ENCODE peak calls at places on chromosomes 5 and 9, in eight cellular contexts. One of them, this sample, is unnamed. For H3K4me1, the result is how much of the 10 kb centered on the place peaks cover.

GRCh38 chr5:89073045-89073444 is 190.1 kb upstream of the MEF2C start:
- DNase-seq in osteoblast: no peak
- DNase-seq in keratinocyte: no peak
- DNase-seq in H9: no peak
- DNase-seq in PC-9: no peak
- DNase-seq in HepG2: no peak
- DNase-seq in neural progenitor cell: no peak
- DNase-seq in endothelial cell of umbilical vein: peak
- DNase-seq in this sample: no peak

GRCh38 chr5:32707394-32707997 is 3.6 kb upstream of the NPR3 start:
- DNase-seq in osteoblast: peak
- DNase-seq in keratinocyte: no peak
- DNase-seq in H9: no peak
- DNase-seq in PC-9: peak
- DNase-seq in HepG2: peak
- DNase-seq in neural progenitor cell: peak
- DNase-seq in endothelial cell of umbilical vein: peak
- DNase-seq in this sample: peak

GRCh38 chr5:62732677-62733121 is 154.1 kb downstream of the LRRC70 start:
- DNase-seq in osteoblast: no peak
- DNase-seq in keratinocyte: no peak
- DNase-seq in H9: no peak
- DNase-seq in PC-9: no peak
- DNase-seq in HepG2: no peak
- DNase-seq in neural progenitor cell: no peak
- DNase-seq in endothelial cell of umbilical vein: no peak
- DNase-seq in this sample: no peak

GRCh38 chr9:2506310-2506709 is 115.3 kb upstream of the VLDLR start:
- DNase-seq in osteoblast: no peak
- DNase-seq in keratinocyte: no peak
- DNase-seq in H9: no peak
- DNase-seq in PC-9: no peak
- DNase-seq in HepG2: no peak
- DNase-seq in neural progenitor cell: no peak
- DNase-seq in endothelial cell of umbilical vein: no peak
- DNase-seq in this sample: no peak

GRCh38 chr5:10452768-10453331 is 11.2 kb downstream of the ROPN1L start:
- DNase-seq in osteoblast: peak
- DNase-seq in keratinocyte: peak
- DNase-seq in H9: peak
- DNase-seq in PC-9: peak
- DNase-seq in HepG2: peak
- DNase-seq in neural progenitor cell: peak
- DNase-seq in endothelial cell of umbilical vein: peak
- DNase-seq in this sample: peak

GRCh38 chr5:62587737-62588136 is 9.1 kb downstream of the LRRC70 start:
- DNase-seq in osteoblast: no peak
- DNase-seq in keratinocyte: no peak
- DNase-seq in H9: no peak
- DNase-seq in PC-9: no peak
- DNase-seq in HepG2: peak
- DNase-seq in neural progenitor cell: no peak
- DNase-seq in endothelial cell of umbilical vein: no peak
- DNase-seq in this sample: no peak

GRCh38 chr5:766666-767431 is 17.7 kb downstream of the ZDHHC11B start:
- DNase-seq in osteoblast: no peak
- DNase-seq in keratinocyte: no peak
- DNase-seq in H9: peak
- DNase-seq in PC-9: no peak
- DNase-seq in HepG2: no peak
- DNase-seq in neural progenitor cell: no peak
- DNase-seq in endothelial cell of umbilical vein: no peak
- DNase-seq in this sample: no peak

GRCh38 chr5:68450245-68450852 is 234.8 kb downstream of the PIK3R1 start:
- DNase-seq in osteoblast: no peak
- DNase-seq in keratinocyte: no peak
- DNase-seq in H9: no peak
- DNase-seq in PC-9: peak
- DNase-seq in HepG2: no peak
- DNase-seq in neural progenitor cell: no peak
- DNase-seq in endothelial cell of umbilical vein: no peak
- DNase-seq in this sample: peak

GRCh38 chr5:55104966-55105701 is 2.7 kb downstream of the GZMA start:
- DNase-seq in osteoblast: no peak
- DNase-seq in keratinocyte: no peak
- DNase-seq in H9: no peak
- DNase-seq in PC-9: no peak
- DNase-seq in HepG2: no peak
- DNase-seq in neural progenitor cell: no peak
- DNase-seq in endothelial cell of umbilical vein: no peak
- DNase-seq in this sample: no peak

GRCh38 chr9:75200892-75201470 is 112.7 kb downstream of the OSTF1 start:
- DNase-seq in osteoblast: no peak
- DNase-seq in keratinocyte: no peak
- DNase-seq in H9: no peak
- DNase-seq in PC-9: peak
- DNase-seq in HepG2: peak
- DNase-seq in neural progenitor cell: peak
- DNase-seq in endothelial cell of umbilical vein: peak
- DNase-seq in this sample: peak

GRCh38 chr5:90022711-90023053 is 386.9 kb downstream of the CETN3 start:
- DNase-seq in osteoblast: no peak
- DNase-seq in keratinocyte: no peak
- DNase-seq in H9: no peak
- DNase-seq in PC-9: no peak
- DNase-seq in HepG2: no peak
- DNase-seq in neural progenitor cell: no peak
- DNase-seq in endothelial cell of umbilical vein: no peak
- DNase-seq in this sample: no peak

GRCh38 chr5:173753307-173754168 is 134.6 kb upstream of the CPEB4 start:
- DNase-seq in osteoblast: no peak
- DNase-seq in keratinocyte: no peak
- DNase-seq in H9: peak
- DNase-seq in PC-9: peak
- DNase-seq in HepG2: peak
- DNase-seq in neural progenitor cell: peak
- DNase-seq in endothelial cell of umbilical vein: no peak
- DNase-seq in this sample: peak

GRCh38 chr9:17905356-17906203 is 326.7 kb downstream of the SH3GL2 start:
- DNase-seq in osteoblast: peak
- DNase-seq in keratinocyte: no peak
- DNase-seq in H9: peak
- DNase-seq in PC-9: no peak
- DNase-seq in HepG2: no peak
- DNase-seq in neural progenitor cell: peak
- DNase-seq in endothelial cell of umbilical vein: no peak
- DNase-seq in this sample: no peak

GRCh38 chr9:95284152-95284551 is 33.4 kb downstream of the FANCC start:
- DNase-seq in osteoblast: peak
- DNase-seq in keratinocyte: no peak
- DNase-seq in H9: no peak
- DNase-seq in PC-9: no peak
- DNase-seq in HepG2: no peak
- DNase-seq in neural progenitor cell: no peak
- DNase-seq in endothelial cell of umbilical vein: no peak
- DNase-seq in this sample: peak

GRCh38 chr9:14373319-14373632 is 59.3 kb upstream of the NFIB start:
- DNase-seq in osteoblast: peak
- DNase-seq in keratinocyte: no peak
- DNase-seq in H9: no peak
- DNase-seq in PC-9: no peak
- DNase-seq in HepG2: no peak
- DNase-seq in neural progenitor cell: no peak
- DNase-seq in endothelial cell of umbilical vein: no peak
- DNase-seq in this sample: peak

GRCh38 chr9:106717686-106718085 is 145.3 kb upstream of the ZNF462 start:
- DNase-seq in osteoblast: peak
- DNase-seq in keratinocyte: peak
- DNase-seq in H9: no peak
- DNase-seq in PC-9: peak
- DNase-seq in HepG2: no peak
- DNase-seq in neural progenitor cell: no peak
- DNase-seq in endothelial cell of umbilical vein: peak
- DNase-seq in this sample: peak

GRCh38 chr5:147693238-147693637 is 89.3 kb downstream of the JAKMIP2 start:
- DNase-seq in osteoblast: no peak
- DNase-seq in keratinocyte: no peak
- DNase-seq in H9: no peak
- DNase-seq in PC-9: no peak
- DNase-seq in HepG2: no peak
- DNase-seq in neural progenitor cell: no peak
- DNase-seq in endothelial cell of umbilical vein: no peak
- DNase-seq in this sample: no peak

GRCh38 chr9:72457366-72457765 is 64.0 kb upstream of the TMC1 start:
- DNase-seq in osteoblast: no peak
- DNase-seq in keratinocyte: no peak
- DNase-seq in H9: no peak
- DNase-seq in PC-9: no peak
- DNase-seq in HepG2: no peak
- DNase-seq in neural progenitor cell: no peak
- DNase-seq in endothelial cell of umbilical vein: no peak
- DNase-seq in this sample: no peak

GRCh38 chr5:152271420-152271819 is 133.7 kb downstream of the NMUR2 start:
- DNase-seq in osteoblast: no peak
- DNase-seq in keratinocyte: no peak
- DNase-seq in H9: peak
- DNase-seq in PC-9: no peak
- DNase-seq in HepG2: peak
- DNase-seq in neural progenitor cell: peak
- DNase-seq in endothelial cell of umbilical vein: no peak
- DNase-seq in this sample: no peak

GRCh38 chr9:90836396-90837080 is 34.9 kb downstream of the SYK start:
- DNase-seq in osteoblast: no peak
- DNase-seq in keratinocyte: no peak
- DNase-seq in H9: no peak
- DNase-seq in PC-9: no peak
- DNase-seq in HepG2: no peak
- DNase-seq in neural progenitor cell: no peak
- DNase-seq in endothelial cell of umbilical vein: no peak
- DNase-seq in this sample: no peak

GRCh38 chr5:64509798-64510197 is 4.0 kb downstream of the RGS7BP start:
- DNase-seq in osteoblast: no peak
- DNase-seq in keratinocyte: no peak
- DNase-seq in H9: no peak
- DNase-seq in PC-9: no peak
- DNase-seq in HepG2: no peak
- DNase-seq in neural progenitor cell: no peak
- DNase-seq in endothelial cell of umbilical vein: peak
- DNase-seq in this sample: no peak

GRCh38 chr5:64502181-64502580 is 3.6 kb upstream of the RGS7BP start:
- DNase-seq in osteoblast: no peak
- DNase-seq in keratinocyte: no peak
- DNase-seq in H9: no peak
- DNase-seq in PC-9: no peak
- DNase-seq in HepG2: no peak
- DNase-seq in neural progenitor cell: no peak
- DNase-seq in endothelial cell of umbilical vein: peak
- DNase-seq in this sample: no peak

GRCh38 chr5:64506567-64507321 is 929 bp downstream of the RGS7BP start:
- DNase-seq in osteoblast: no peak
- DNase-seq in keratinocyte: no peak
- DNase-seq in H9: peak
- DNase-seq in PC-9: no peak
- DNase-seq in HepG2: no peak
- DNase-seq in neural progenitor cell: peak
- DNase-seq in endothelial cell of umbilical vein: no peak
- DNase-seq in this sample: no peak

GRCh38 chr5:64505769-64506566 is at the start of gene RGS7BP:
- DNase-seq in osteoblast: peak
- DNase-seq in keratinocyte: no peak
- DNase-seq in H9: peak
- DNase-seq in PC-9: no peak
- DNase-seq in HepG2: no peak
- DNase-seq in neural progenitor cell: peak
- DNase-seq in endothelial cell of umbilical vein: peak
- DNase-seq in this sample: peak
- H3K4me2 ChIP-seq in osteoblast: peak
- H3K4me2 ChIP-seq in keratinocyte: peak
- H3K4me2 ChIP-seq in H9: peak
- H3K4me2 ChIP-seq in PC-9: no peak
- H3K4me2 ChIP-seq in HepG2: peak
- H3K4me2 ChIP-seq in neural progenitor cell: peak
- H3K4me2 ChIP-seq in endothelial cell of umbilical vein: peak
- H3K4me2 ChIP-seq in this sample: peak

DNA sequence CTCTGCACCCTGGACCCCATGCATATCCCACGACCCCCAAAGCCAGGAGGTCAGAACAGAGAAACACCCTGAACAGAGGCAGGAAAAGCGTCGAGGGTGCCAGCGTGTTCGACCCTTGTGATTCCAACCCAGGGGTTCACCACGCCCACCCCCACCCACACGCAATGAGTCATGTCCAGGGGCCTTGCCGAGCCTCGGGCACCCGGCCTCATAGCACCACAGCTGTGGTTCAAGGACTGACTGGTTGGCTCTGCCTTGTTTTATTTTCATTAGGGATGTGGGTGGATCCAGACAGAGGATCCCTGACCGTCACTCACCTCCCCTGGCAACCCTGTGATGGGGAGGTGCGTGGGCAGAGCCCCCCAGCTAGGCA is 9.5 kb upstream of the QSOX2 start:
- DNase-seq in osteoblast: peak
- DNase-seq in keratinocyte: no peak
- DNase-seq in H9: no peak
- DNase-seq in PC-9: no peak
- DNase-seq in HepG2: peak
- DNase-seq in neural progenitor cell: no peak
- DNase-seq in endothelial cell of umbilical vein: no peak
- DNase-seq in this sample: peak
- H3K4me1 ChIP-seq in osteoblast: under half
- H3K4me1 ChIP-seq in keratinocyte: under half
- H3K4me1 ChIP-seq in H9: under half
- H3K4me1 ChIP-seq in PC-9: under half
- H3K4me1 ChIP-seq in HepG2: under half
- H3K4me1 ChIP-seq in neural progenitor cell: under half
- H3K4me1 ChIP-seq in endothelial cell of umbilical vein: under half
- H3K4me1 ChIP-seq in this sample: under half

GRCh38 chr9:132597073-132597775 is 14.8 kb downstream of the BARHL1 start:
- DNase-seq in osteoblast: peak
- DNase-seq in keratinocyte: no peak
- DNase-seq in H9: no peak
- DNase-seq in PC-9: no peak
- DNase-seq in HepG2: no peak
- DNase-seq in neural progenitor cell: no peak
- DNase-seq in endothelial cell of umbilical vein: no peak
- DNase-seq in this sample: peak
- H3K4me2 ChIP-seq in osteoblast: no peak
- H3K4me2 ChIP-seq in keratinocyte: no peak
- H3K4me2 ChIP-seq in H9: no peak
- H3K4me2 ChIP-seq in PC-9: no peak
- H3K4me2 ChIP-seq in HepG2: no peak
- H3K4me2 ChIP-seq in neural progenitor cell: no peak
- H3K4me2 ChIP-seq in endothelial cell of umbilical vein: no peak
- H3K4me2 ChIP-seq in this sample: no peak

DNA sequence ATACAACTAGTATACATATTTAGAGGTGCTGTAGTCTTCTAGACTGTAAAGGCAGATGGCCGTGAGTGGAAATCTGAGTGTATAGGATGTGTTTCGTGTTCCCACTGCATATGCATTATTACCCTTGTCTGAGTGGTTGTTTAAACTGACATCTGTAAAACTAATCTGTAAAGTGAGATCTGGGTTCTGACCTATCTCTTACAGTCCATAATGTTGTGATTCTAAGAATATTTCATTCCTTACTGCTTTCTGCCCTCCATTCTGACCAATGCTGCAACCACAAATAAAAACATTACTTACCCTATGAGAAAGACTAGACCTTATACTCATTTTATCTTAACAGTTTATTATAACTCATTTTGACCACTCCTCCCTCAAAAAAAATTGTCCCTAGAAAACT is 47.6 kb upstream of the MACIR start:
- DNase-seq in osteoblast: no peak
- DNase-seq in keratinocyte: no peak
- DNase-seq in H9: no peak
- DNase-seq in PC-9: no peak
- DNase-seq in HepG2: no peak
- DNase-seq in neural progenitor cell: no peak
- DNase-seq in endothelial cell of umbilical vein: no peak
- DNase-seq in this sample: no peak
- H3K4me1 ChIP-seq in osteoblast: under half
- H3K4me1 ChIP-seq in keratinocyte: under half
- H3K4me1 ChIP-seq in H9: under half
- H3K4me1 ChIP-seq in PC-9: under half
- H3K4me1 ChIP-seq in HepG2: under half
- H3K4me1 ChIP-seq in neural progenitor cell: under half
- H3K4me1 ChIP-seq in endothelial cell of umbilical vein: under half
- H3K4me1 ChIP-seq in this sample: under half

This sample was measured in fibroblast of lung.